ENCODE peak calls at places on chromosomes 16 and 17, in ten cellular contexts. I is uterus; G is left lung; L is stomach; D is pancreas; Q is CD8-positive, alpha-beta T cell; B is neural progenitor cell; Z is fibroblast of lung; J is ascending aorta; K is heart left ventricle. C is an unnamed sample.

GRCh38 chr17:82457071-82457789 is 1.3 kb upstream of the NARF start:
- DNase-seq in K (peak; percentile 62), D (no peak), G (peak; percentile 69), L (no peak), B (no peak), I (no peak), Z (no peak), Q (no peak), J (no peak), C (no peak)

GRCh38 chr16:23786964-23787571 is 32.2 kb downstream of the CHP2 start:
- DNase-seq in Z (no peak), K (no peak), D (no peak), Q (no peak), B (peak; percentile 57), L (no peak), J (no peak), G (no peak), I (no peak), C (no peak)

GRCh38 chr17:72358465-72358864 is 237.6 kb downstream of the SOX9 start:
- DNase-seq in G (no peak), K (no peak), B (no peak), L (no peak), Z (peak; percentile 60), J (no peak), Q (no peak), D (no peak), I (no peak), C (no peak)

GRCh38 chr16:76535-77272 is 1.3 kb upstream of the MPG start:
- DNase-seq in B (no peak), Z (peak; percentile 92), D (no peak), L (peak; percentile 66), Q (no peak), J (peak; percentile 92), I (peak; percentile 76), K (peak; percentile 84), G (peak; percentile 73), C (peak; percentile 95)

GRCh38 chr16:4646773-4647660 is 22.4 kb downstream of the MGRN1 start:
- DNase-seq in K (no peak), Z (no peak), D (no peak), J (no peak), I (no peak), G (no peak), L (no peak), B (no peak), Q (no peak), C (no peak)

GRCh38 chr17:27733771-27734170 is 66.6 kb downstream of the NOS2 start:
- DNase-seq in Q (no peak), D (no peak), K (no peak), B (no peak), J (no peak), Z (no peak), L (no peak), I (no peak), G (no peak), C (no peak)

GRCh38 chr16:55418586-55418985 is 60.4 kb upstream of the MMP2 start:
- DNase-seq in Z (no peak), K (no peak), B (peak; percentile 37), L (no peak), J (no peak), Q (no peak), G (no peak), D (no peak), I (no peak), C (no peak)

GRCh38 chr17:2421315-2422147 is 20.7 kb upstream of the MNT start:
- DNase-seq in L (no peak), J (no peak), Q (no peak), G (no peak), B (peak; percentile 35), D (peak; percentile 74), I (no peak), Z (peak; percentile 58), K (no peak), C (no peak)

GRCh38 chr16:67163164-67163902 is 1.2 kb upstream of the HSF4 start:
- DNase-seq in J (peak; percentile 86), G (no peak), D (peak; percentile 62), Q (no peak), K (peak; percentile 63), I (no peak), L (no peak), B (peak; percentile 82), Z (peak; percentile 56), C (no peak)

GRCh38 chr17:79840204-79840988 is 1.2 kb upstream of the CBX4 start:
- DNase-seq in I (peak; percentile 80), K (peak; percentile 61), Q (no peak), G (peak; percentile 75), B (peak; percentile 78), Z (peak; percentile 66), D (peak; percentile 75), J (peak; percentile 80), L (peak; percentile 75), C (peak; percentile 88)

GRCh38 chr17:78764871-78765270 is 17.2 kb downstream of the CYTH1 start:
- DNase-seq in Q (no peak), B (no peak), I (no peak), G (no peak), J (no peak), L (no peak), Z (no peak), K (no peak), D (no peak), C (no peak)

GRCh38 chr17:63498621-63499195 is 21.8 kb downstream of the ACE start:
- DNase-seq in B (no peak), Q (no peak), K (no peak), L (no peak), D (no peak), Z (peak; percentile 62), J (no peak), G (no peak), I (no peak), C (no peak)

GRCh38 chr17:63364387-63364786 is 81.7 kb downstream of the CYB561 start:
- DNase-seq in K (no peak), B (no peak), I (no peak), Z (peak; percentile 83), L (no peak), G (no peak), J (no peak), Q (no peak), D (no peak), C (no peak)

GRCh38 chr17:27236710-27237315 is 57.1 kb upstream of the WSB1 start:
- DNase-seq in Q (peak; percentile 69), Z (peak; percentile 86), L (peak; percentile 84), J (peak; percentile 94), G (no peak), B (peak; percentile 73), K (peak; percentile 81), D (peak; percentile 81), I (peak; percentile 88), C (peak; percentile 85)

GRCh38 chr17:57535652-57536018 is 209.5 kb downstream of the CCDC182 start:
- DNase-seq in D (no peak), Z (no peak), L (no peak), J (no peak), B (no peak), Q (no peak), I (no peak), G (no peak), K (no peak), C (no peak)

DNA sequence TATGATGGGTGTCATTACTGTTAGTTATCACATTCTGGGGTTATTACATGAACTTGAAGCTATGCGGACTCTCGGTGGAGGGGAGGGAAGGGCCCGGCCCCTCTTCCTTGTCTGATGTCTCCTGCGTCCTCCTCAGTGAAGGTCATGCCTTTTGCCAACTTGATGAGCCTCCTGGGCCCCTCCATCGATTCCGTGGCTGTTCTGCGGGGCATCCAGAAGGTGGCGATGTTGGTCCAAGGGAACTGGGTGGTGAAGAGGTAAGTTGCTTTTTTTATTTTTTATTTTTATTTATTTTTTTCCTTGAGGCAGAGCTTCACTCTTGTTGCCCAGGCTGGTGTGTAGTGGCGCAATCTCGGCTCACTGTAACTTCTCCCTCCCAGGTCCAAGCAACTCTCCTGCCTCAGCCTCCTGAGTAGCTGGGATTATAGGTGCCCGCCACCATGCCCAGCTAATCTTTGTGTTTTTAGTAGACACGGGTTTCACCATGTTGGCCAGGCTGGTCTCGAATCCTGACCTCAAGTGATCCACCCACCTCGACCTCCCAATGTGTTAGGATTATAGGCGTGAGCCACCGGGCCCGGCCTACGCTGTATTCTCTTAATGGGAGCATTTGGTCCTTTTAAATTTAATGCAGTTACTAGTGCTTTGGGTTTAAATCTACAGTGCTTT is 21.6 kb downstream of the POLR3E start:
- DNase-seq in Z (peak; percentile 25), D (peak; percentile 64), J (no peak), L (peak; percentile 43), K (no peak), B (peak; percentile 39), I (no peak), G (no peak), Q (peak; percentile 51), C (no peak)
- TF ChIP-seq CTCF in Z (peak; percentile 63), D (no peak), J (peak; percentile 52), L (peak; percentile 45), K (peak; percentile 37), B (peak; percentile 56), I (no peak), G (peak; percentile 27), Q (peak; percentile 66), C (peak; percentile 38)

DNA sequence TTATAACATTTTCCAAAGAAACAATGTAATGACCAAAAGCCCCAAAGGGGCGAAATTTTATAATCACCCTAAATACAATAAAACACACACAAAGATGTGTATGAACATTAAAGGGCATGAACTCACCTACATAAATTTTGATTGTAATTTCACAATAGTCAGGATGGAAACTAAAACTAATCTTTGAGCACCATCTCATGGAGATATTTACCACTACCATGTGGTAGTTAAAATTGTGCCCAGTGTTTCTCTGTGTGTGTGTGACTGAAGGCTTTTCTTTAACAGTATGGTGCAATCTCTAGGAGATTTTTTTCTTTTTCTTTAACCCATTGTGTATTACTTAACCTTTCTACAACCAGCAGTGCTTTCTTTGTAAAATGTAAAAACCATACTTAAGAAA is 19.7 kb upstream of the MEIOC start:
- DNase-seq in I (no peak), L (no peak), D (no peak), J (no peak), G (no peak), Q (no peak), Z (peak; percentile 81), B (peak; percentile 30), K (no peak), C (no peak)
- H3K4me3 ChIP-seq in I (no peak overlapping the region), L (no peak overlapping the region), D (no peak overlapping the region), J (no peak overlapping the region), G (no peak overlapping the region), Q (no peak overlapping the region), Z (no peak overlapping the region), B (no peak overlapping the region), K (no peak overlapping the region), C (no peak overlapping the region)

GRCh38 chr16:16141784-16142396 is 81.4 kb downstream of the ABCC6 start:
- DNase-seq in L (no peak), Z (no peak), G (no peak), J (no peak), D (no peak), K (no peak), I (no peak), B (no peak), Q (no peak), C (no peak)
- H3K36me3 ChIP-seq in L (peaks cover 49% of the 10 kb centered on the region), Z (peaks cover 33% of the 10 kb centered on the region), G (peaks cover 89% of the 10 kb centered on the region), J (peaks cover 56% of the 10 kb centered on the region), D (no peaks in the 10 kb centered on the region), K (peaks cover 14% of the 10 kb centered on the region), I (no peaks in the 10 kb centered on the region), B (no peaks in the 10 kb centered on the region), Q (peaks cover 41% of the 10 kb centered on the region), C (peaks cover 50% of the 10 kb centered on the region)

DNA sequence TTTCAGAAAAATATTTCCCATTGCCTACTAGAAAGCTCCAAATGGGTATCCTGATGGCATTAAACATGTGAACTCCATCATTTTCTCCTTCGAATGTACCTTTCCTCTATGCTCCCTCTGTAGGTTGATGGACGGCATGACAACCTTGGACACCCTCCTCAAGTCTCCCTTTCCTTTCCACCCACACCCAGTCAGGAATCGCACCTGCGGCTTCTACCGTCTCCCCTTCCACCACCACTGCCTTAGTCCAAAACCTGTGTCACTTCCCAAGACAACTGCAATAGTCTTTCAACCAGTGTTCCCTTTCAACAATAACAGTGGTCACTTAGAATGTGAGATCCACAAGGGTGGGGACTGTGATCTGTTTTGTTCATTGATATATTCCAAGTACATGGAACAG is 233.1 kb upstream of the AXIN2 start:
- DNase-seq in K (no peak), J (no peak), B (peak; percentile 45), G (no peak), D (no peak), I (no peak), Z (peak; percentile 36), L (peak; percentile 38), Q (no peak), C (no peak)
- TF ChIP-seq CTCF in K (no peak), J (peak; percentile 34), B (peak; percentile 68), G (peak; percentile 37), D (no peak), I (peak; percentile 42), Z (peak; percentile 59), L (peak; percentile 63), Q (peak; percentile 53), C (no peak)

C was measured in tibial artery.